ENCODE peak calls at places on chromosomes 2 and 18, in ten cellular contexts. L is fibroblast of lung, B is HFF-Myc, J is mesothelial cell of epicardium, Y is choroid plexus epithelial cell, W is GM13976, D is MCF 10A, T is neural crest cell, O is suprapubic skin, M is HCT116. N is an unnamed sample.
A peak's percentile ranks its signal among the peaks of the same experiment; 100 is the strongest.

GRCh38 chr2:17416891-17417391 is 101.3 kb downstream of the RAD51AP2 start:
- DNase-seq in L (peak; percentile 100), B (no peak), J (no peak), Y (peak; percentile 81), W (no peak), D (peak; percentile 94), T (no peak), O (no peak), M (no peak), N (no peak)

GRCh38 chr2:127270663-127271062 is 23.3 kb downstream of the ERCC3 start:
- DNase-seq in L (no peak), B (no peak), J (no peak), Y (no peak), W (no peak), D (no peak), T (no peak), O (no peak), M (no peak), N (no peak)

GRCh38 chr2:95383635-95384027 is 18.9 kb upstream of the FAHD2A start:
- DNase-seq in L (no peak), B (no peak), J (no peak), Y (no peak), W (no peak), D (no peak), T (no peak), O (no peak), M (no peak), N (no peak)

GRCh38 chr18:3579701-3580100 is 129.7 kb downstream of the TGIF1 start:
- DNase-seq in L (peak; percentile 98), B (no peak), J (no peak), Y (peak; percentile 97), W (no peak), D (no peak), T (no peak), O (no peak), M (no peak), N (no peak)

GRCh38 chr2:64859208-64860161 is 129.7 kb upstream of the SLC1A4 start:
- DNase-seq in L (peak; percentile 95), B (peak; percentile 78), J (peak; percentile 66), Y (peak; percentile 90), W (peak; percentile 89), D (peak; percentile 96), T (peak; percentile 41), O (peak; percentile 96), M (peak; percentile 63), N (peak; percentile 37)

GRCh38 chr18:50638623-50639398 is 78.9 kb downstream of the MAPK4 start:
- DNase-seq in L (no peak), B (no peak), J (no peak), Y (no peak), W (no peak), D (no peak), T (no peak), O (no peak), M (no peak), N (no peak)

GRCh38 chr18:6624729-6625308 is 104.7 kb upstream of the ARHGAP28 start:
- DNase-seq in L (peak; percentile 81), B (no peak), J (no peak), Y (peak; percentile 74), W (no peak), D (peak; percentile 21), T (no peak), O (no peak), M (no peak), N (no peak)

GRCh38 chr18:2522112-2522511 is 49.2 kb downstream of the METTL4 start:
- DNase-seq in L (no peak), B (no peak), J (no peak), Y (no peak), W (no peak), D (no peak), T (no peak), O (no peak), M (no peak), N (no peak)

GRCh38 chr2:138499684-138500083 is 1.9 kb upstream of the SPOPL start:
- DNase-seq in L (no peak), B (no peak), J (no peak), Y (no peak), W (no peak), D (no peak), T (no peak), O (no peak), M (no peak), N (no peak)

GRCh38 chr2:33645861-33646260 is 46.8 kb upstream of the FAM98A start:
- DNase-seq in L (peak; percentile 51), B (no peak), J (no peak), Y (peak; percentile 58), W (no peak), D (no peak), T (no peak), O (no peak), M (no peak), N (no peak)

GRCh38 chr2:232219496-232219870 is 159.1 kb upstream of the ALPP start:
- DNase-seq in L (no peak), B (no peak), J (no peak), Y (no peak), W (no peak), D (no peak), T (no peak), O (no peak), M (no peak), N (no peak)

GRCh38 chr2:85852979-85853498 is 35.8 kb downstream of the ST3GAL5 start:
- DNase-seq in L (no peak), B (no peak), J (no peak), Y (no peak), W (no peak), D (no peak), T (no peak), O (no peak), M (no peak), N (no peak)

GRCh38 chr18:9429662-9429993 is 45.7 kb upstream of the RALBP1 start:
- DNase-seq in L (no peak), B (no peak), J (no peak), Y (no peak), W (no peak), D (no peak), T (no peak), O (no peak), M (no peak), N (no peak)

GRCh38 chr2:207676827-207677354 is 34.5 kb upstream of the CCNYL1 start:
- DNase-seq in L (peak; percentile 92), B (peak; percentile 12), J (no peak), Y (peak; percentile 91), W (no peak), D (peak; percentile 62), T (no peak), O (no peak), M (no peak), N (no peak)

GRCh38 chr2:39447266-39448168 is 10.4 kb upstream of the MAP4K3 start:
- DNase-seq in L (peak; percentile 35), B (no peak), J (no peak), Y (no peak), W (no peak), D (no peak), T (no peak), O (no peak), M (no peak), N (no peak)

GRCh38 chr2:98935111-98935770 is 784 bp downstream of the CRACDL start:
- DNase-seq in L (no peak), B (no peak), J (no peak), Y (no peak), W (no peak), D (no peak), T (no peak), O (no peak), M (no peak), N (no peak)

GRCh38 chr18:55422456-55423185 is 165.4 kb downstream of the TCF4 start:
- DNase-seq in L (peak; percentile 79), B (no peak), J (no peak), Y (no peak), W (no peak), D (no peak), T (no peak), O (no peak), M (no peak), N (no peak)

DNA sequence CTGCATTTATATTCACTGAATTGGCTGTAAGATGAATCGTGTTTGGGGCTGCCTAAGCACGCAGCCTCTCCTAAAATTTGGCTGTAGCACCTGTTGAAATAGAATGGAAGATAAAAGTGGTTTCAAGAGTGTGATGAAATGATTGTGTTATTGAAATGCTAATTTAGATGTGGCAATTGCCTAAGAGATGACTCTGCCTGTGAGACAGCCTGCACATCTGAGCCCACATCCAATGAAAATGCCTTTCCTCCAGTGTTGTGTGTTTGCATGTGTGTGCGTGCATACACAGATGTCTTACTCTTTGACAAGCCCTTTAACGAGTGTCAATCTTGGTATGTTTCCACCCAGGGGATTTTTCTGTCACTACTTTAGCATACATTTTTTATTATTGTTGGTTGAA is 346.9 kb downstream of the MEIS1 start:
- DNase-seq in L (no peak), B (no peak), J (no peak), Y (no peak), W (no peak), D (peak; percentile 6), T (no peak), O (no peak), M (no peak), N (no peak)
- TF ChIP-seq CTCF in L (no peak), B (no peak), J (no peak), Y (no peak), W (no peak), D (no peak), T (no peak), O (no peak), M (no peak), N (no peak)

DNA sequence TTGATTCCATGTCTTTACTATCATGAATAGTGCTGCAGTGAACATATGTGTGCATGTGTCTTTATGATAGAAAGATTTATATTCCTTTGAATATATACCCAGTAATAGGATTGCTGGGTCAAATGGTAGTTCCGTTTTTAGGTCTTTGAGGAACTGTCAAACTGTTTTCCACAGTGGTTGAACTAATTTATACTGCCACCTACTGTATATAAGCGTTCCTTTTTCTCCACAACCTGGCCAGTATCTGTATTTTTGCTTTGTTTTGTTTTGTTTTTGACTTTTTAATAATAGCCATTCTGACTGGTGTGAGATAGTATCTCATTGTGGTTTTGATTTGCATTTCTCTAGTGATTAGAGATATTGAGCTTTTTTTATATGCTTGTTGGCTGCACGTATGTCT is 641.6 kb downstream of the SUCLG1 start:
- DNase-seq in L (no peak), B (no peak), J (no peak), Y (peak; percentile 6), W (no peak), D (peak; percentile 33), T (no peak), O (no peak), M (peak; percentile 3), N (no peak)
- TF ChIP-seq CTCF in L (no peak), B (no peak), J (no peak), Y (no peak), W (no peak), D (peak; percentile 36), T (peak; percentile 58), O (no peak), M (peak; percentile 31), N (no peak)

GRCh38 chr2:169362346-169363026 is at the start of gene LRP2:
- DNase-seq in L (no peak), B (no peak), J (peak; percentile 55), Y (peak; percentile 2), W (peak; percentile 45), D (no peak), T (peak; percentile 58), O (no peak), M (no peak), N (peak; percentile 42)
- TF ChIP-seq CTCF in L (no peak), B (no peak), J (no peak), Y (no peak), W (no peak), D (no peak), T (peak; percentile 33), O (no peak), M (no peak), N (no peak)

GRCh38 chr2:129748653-129749052 is 230.8 kb upstream of the RAB6C start:
- DNase-seq in L (no peak), B (no peak), J (peak; percentile 30), Y (no peak), W (no peak), D (peak; percentile 29), T (no peak), O (peak; percentile 16), M (peak; percentile 18), N (no peak)
- TF ChIP-seq CTCF in L (no peak), B (no peak), J (no peak), Y (no peak), W (no peak), D (no peak), T (peak; percentile 59), O (no peak), M (peak; percentile 43), N (no peak)